ENCODE peak calls at places on chromosome 21, in eight cellular contexts. One of them, this sample, is unnamed.

GRCh38 chr21:32560896-32561295 is 24.4 kb downstream of the TCP10L start:
- DNase-seq in activated CD4-positive, alpha-beta T cell treated with anti-CD3 and anti-CD28 coated beads, Interleukin-2, amount 50 U/mL, for 24 hours: no peak
- DNase-seq in ovary: no peak
- DNase-seq in fibroblast of mammary gland: no peak
- DNase-seq in AG10803: no peak
- DNase-seq in mucosa of descending colon: no peak
- DNase-seq in M059J: no peak
- DNase-seq in MV-4-11: no peak
- DNase-seq in this sample: no peak

GRCh38 chr21:45494135-45494850 is 47.9 kb downstream of the SLC19A1 start:
- DNase-seq in mucosa of descending colon: no peak
- DNase-seq in MV-4-11: no peak
- DNase-seq in M059J: no peak
- DNase-seq in AG10803: no peak
- DNase-seq in fibroblast of mammary gland: no peak
- DNase-seq in ovary: no peak
- DNase-seq in activated CD4-positive, alpha-beta T cell treated with anti-CD3 and anti-CD28 coated beads, Interleukin-2, amount 50 U/mL, for 24 hours: no peak
- DNase-seq in this sample: no peak

GRCh38 chr21:41836166-41837015 is 42.8 kb downstream of the PRDM15 start:
- DNase-seq in fibroblast of mammary gland: no peak
- DNase-seq in AG10803: no peak
- DNase-seq in mucosa of descending colon: no peak
- DNase-seq in M059J: no peak
- DNase-seq in MV-4-11: no peak
- DNase-seq in ovary: peak
- DNase-seq in activated CD4-positive, alpha-beta T cell treated with anti-CD3 and anti-CD28 coated beads, Interleukin-2, amount 50 U/mL, for 24 hours: no peak
- DNase-seq in this sample: no peak

GRCh38 chr21:24470852-24471251 is 1136.4 kb downstream of the MRPL39 start:
- DNase-seq in M059J: no peak
- DNase-seq in activated CD4-positive, alpha-beta T cell treated with anti-CD3 and anti-CD28 coated beads, Interleukin-2, amount 50 U/mL, for 24 hours: no peak
- DNase-seq in ovary: no peak
- DNase-seq in fibroblast of mammary gland: no peak
- DNase-seq in AG10803: no peak
- DNase-seq in mucosa of descending colon: no peak
- DNase-seq in MV-4-11: peak
- DNase-seq in this sample: peak

GRCh38 chr21:17688912-17689874 is 76.5 kb upstream of the BTG3 start:
- DNase-seq in AG10803: no peak
- DNase-seq in M059J: peak
- DNase-seq in fibroblast of mammary gland: no peak
- DNase-seq in activated CD4-positive, alpha-beta T cell treated with anti-CD3 and anti-CD28 coated beads, Interleukin-2, amount 50 U/mL, for 24 hours: peak
- DNase-seq in MV-4-11: no peak
- DNase-seq in ovary: peak
- DNase-seq in mucosa of descending colon: peak
- DNase-seq in this sample: peak

GRCh38 chr21:37921091-37921490 is 4.8 kb upstream of the KCNJ6 start:
- DNase-seq in fibroblast of mammary gland: no peak
- DNase-seq in AG10803: no peak
- DNase-seq in mucosa of descending colon: no peak
- DNase-seq in M059J: peak
- DNase-seq in activated CD4-positive, alpha-beta T cell treated with anti-CD3 and anti-CD28 coated beads, Interleukin-2, amount 50 U/mL, for 24 hours: no peak
- DNase-seq in MV-4-11: no peak
- DNase-seq in ovary: no peak
- DNase-seq in this sample: no peak

GRCh38 chr21:27132270-27132669 is 165.4 kb upstream of the ADAMTS5 start:
- DNase-seq in M059J: peak
- DNase-seq in fibroblast of mammary gland: peak
- DNase-seq in activated CD4-positive, alpha-beta T cell treated with anti-CD3 and anti-CD28 coated beads, Interleukin-2, amount 50 U/mL, for 24 hours: no peak
- DNase-seq in MV-4-11: no peak
- DNase-seq in AG10803: peak
- DNase-seq in ovary: no peak
- DNase-seq in mucosa of descending colon: no peak
- DNase-seq in this sample: no peak

GRCh38 chr21:30634906-30635305 is at the start of gene KRTAP20-2:
- DNase-seq in MV-4-11: no peak
- DNase-seq in mucosa of descending colon: no peak
- DNase-seq in ovary: no peak
- DNase-seq in M059J: no peak
- DNase-seq in AG10803: no peak
- DNase-seq in activated CD4-positive, alpha-beta T cell treated with anti-CD3 and anti-CD28 coated beads, Interleukin-2, amount 50 U/mL, for 24 hours: no peak
- DNase-seq in fibroblast of mammary gland: no peak
- DNase-seq in this sample: no peak

GRCh38 chr21:38123626-38124025 is 133.2 kb upstream of the KCNJ15 start:
- DNase-seq in mucosa of descending colon: no peak
- DNase-seq in fibroblast of mammary gland: no peak
- DNase-seq in activated CD4-positive, alpha-beta T cell treated with anti-CD3 and anti-CD28 coated beads, Interleukin-2, amount 50 U/mL, for 24 hours: no peak
- DNase-seq in ovary: no peak
- DNase-seq in AG10803: no peak
- DNase-seq in MV-4-11: no peak
- DNase-seq in M059J: no peak
- DNase-seq in this sample: no peak

GRCh38 chr21:46181953-46182547 is 2.2 kb downstream of the SPATC1L start:
- DNase-seq in MV-4-11: no peak
- DNase-seq in ovary: peak
- DNase-seq in M059J: no peak
- DNase-seq in activated CD4-positive, alpha-beta T cell treated with anti-CD3 and anti-CD28 coated beads, Interleukin-2, amount 50 U/mL, for 24 hours: no peak
- DNase-seq in AG10803: no peak
- DNase-seq in mucosa of descending colon: no peak
- DNase-seq in fibroblast of mammary gland: no peak
- DNase-seq in this sample: no peak

GRCh38 chr21:21232320-21232719 is 234.1 kb downstream of the NCAM2 start:
- DNase-seq in M059J: peak
- DNase-seq in AG10803: peak
- DNase-seq in fibroblast of mammary gland: peak
- DNase-seq in activated CD4-positive, alpha-beta T cell treated with anti-CD3 and anti-CD28 coated beads, Interleukin-2, amount 50 U/mL, for 24 hours: no peak
- DNase-seq in MV-4-11: peak
- DNase-seq in mucosa of descending colon: no peak
- DNase-seq in ovary: no peak
- DNase-seq in this sample: peak

GRCh38 chr21:40548134-40548533 is 298.8 kb downstream of the DSCAM start:
- DNase-seq in M059J: no peak
- DNase-seq in ovary: no peak
- DNase-seq in activated CD4-positive, alpha-beta T cell treated with anti-CD3 and anti-CD28 coated beads, Interleukin-2, amount 50 U/mL, for 24 hours: no peak
- DNase-seq in AG10803: no peak
- DNase-seq in mucosa of descending colon: no peak
- DNase-seq in fibroblast of mammary gland: no peak
- DNase-seq in MV-4-11: no peak
- DNase-seq in this sample: no peak

GRCh38 chr21:43971201-43971991 is 40.7 kb upstream of the TRAPPC10 start:
- DNase-seq in activated CD4-positive, alpha-beta T cell treated with anti-CD3 and anti-CD28 coated beads, Interleukin-2, amount 50 U/mL, for 24 hours: no peak
- DNase-seq in AG10803: no peak
- DNase-seq in ovary: no peak
- DNase-seq in mucosa of descending colon: no peak
- DNase-seq in M059J: no peak
- DNase-seq in fibroblast of mammary gland: no peak
- DNase-seq in MV-4-11: peak
- DNase-seq in this sample: no peak

GRCh38 chr21:42559326-42559725 is 45.7 kb downstream of the SLC37A1 start:
- DNase-seq in M059J: no peak
- DNase-seq in fibroblast of mammary gland: no peak
- DNase-seq in AG10803: no peak
- DNase-seq in MV-4-11: no peak
- DNase-seq in ovary: peak
- DNase-seq in mucosa of descending colon: peak
- DNase-seq in activated CD4-positive, alpha-beta T cell treated with anti-CD3 and anti-CD28 coated beads, Interleukin-2, amount 50 U/mL, for 24 hours: no peak
- DNase-seq in this sample: no peak

GRCh38 chr21:16370176-16370575 is 640.4 kb downstream of the USP25 start:
- DNase-seq in ovary: no peak
- DNase-seq in MV-4-11: no peak
- DNase-seq in AG10803: no peak
- DNase-seq in mucosa of descending colon: no peak
- DNase-seq in M059J: no peak
- DNase-seq in activated CD4-positive, alpha-beta T cell treated with anti-CD3 and anti-CD28 coated beads, Interleukin-2, amount 50 U/mL, for 24 hours: no peak
- DNase-seq in fibroblast of mammary gland: no peak
- DNase-seq in this sample: no peak

GRCh38 chr21:27536319-27536718 is 569.4 kb upstream of the ADAMTS5 start:
- DNase-seq in ovary: no peak
- DNase-seq in activated CD4-positive, alpha-beta T cell treated with anti-CD3 and anti-CD28 coated beads, Interleukin-2, amount 50 U/mL, for 24 hours: no peak
- DNase-seq in MV-4-11: no peak
- DNase-seq in mucosa of descending colon: no peak
- DNase-seq in fibroblast of mammary gland: peak
- DNase-seq in AG10803: no peak
- DNase-seq in M059J: peak
- DNase-seq in this sample: no peak

GRCh38 chr21:32372755-32373154 is 20.1 kb downstream of the URB1 start:
- DNase-seq in ovary: no peak
- DNase-seq in mucosa of descending colon: no peak
- DNase-seq in M059J: peak
- DNase-seq in AG10803: peak
- DNase-seq in activated CD4-positive, alpha-beta T cell treated with anti-CD3 and anti-CD28 coated beads, Interleukin-2, amount 50 U/mL, for 24 hours: no peak
- DNase-seq in MV-4-11: no peak
- DNase-seq in fibroblast of mammary gland: peak
- DNase-seq in this sample: no peak

GRCh38 chr21:34892196-34892595 is 156.9 kb downstream of the RUNX1 start:
- DNase-seq in mucosa of descending colon: no peak
- DNase-seq in fibroblast of mammary gland: no peak
- DNase-seq in ovary: no peak
- DNase-seq in AG10803: peak
- DNase-seq in MV-4-11: peak
- DNase-seq in activated CD4-positive, alpha-beta T cell treated with anti-CD3 and anti-CD28 coated beads, Interleukin-2, amount 50 U/mL, for 24 hours: no peak
- DNase-seq in M059J: peak
- DNase-seq in this sample: peak

GRCh38 chr21:41124626-41125240 is 43.2 kb upstream of the BACE2 start:
- DNase-seq in AG10803: no peak
- DNase-seq in mucosa of descending colon: no peak
- DNase-seq in fibroblast of mammary gland: no peak
- DNase-seq in MV-4-11: no peak
- DNase-seq in ovary: no peak
- DNase-seq in M059J: peak
- DNase-seq in activated CD4-positive, alpha-beta T cell treated with anti-CD3 and anti-CD28 coated beads, Interleukin-2, amount 50 U/mL, for 24 hours: no peak
- DNase-seq in this sample: no peak

GRCh38 chr21:45209046-45209445 is 78.6 kb downstream of the POFUT2 start:
- DNase-seq in activated CD4-positive, alpha-beta T cell treated with anti-CD3 and anti-CD28 coated beads, Interleukin-2, amount 50 U/mL, for 24 hours: no peak
- DNase-seq in M059J: peak
- DNase-seq in AG10803: peak
- DNase-seq in MV-4-11: no peak
- DNase-seq in fibroblast of mammary gland: peak
- DNase-seq in mucosa of descending colon: no peak
- DNase-seq in ovary: no peak
- DNase-seq in this sample: no peak

GRCh38 chr21:44286716-44287632 is 1.3 kb downstream of the AIRE start:
- DNase-seq in activated CD4-positive, alpha-beta T cell treated with anti-CD3 and anti-CD28 coated beads, Interleukin-2, amount 50 U/mL, for 24 hours: no peak
- DNase-seq in AG10803: no peak
- DNase-seq in M059J: no peak
- DNase-seq in mucosa of descending colon: peak
- DNase-seq in MV-4-11: peak
- DNase-seq in ovary: no peak
- DNase-seq in fibroblast of mammary gland: no peak
- DNase-seq in this sample: no peak

GRCh38 chr21:38814126-38815059 is 8.7 kb downstream of the ETS2 start:
- DNase-seq in activated CD4-positive, alpha-beta T cell treated with anti-CD3 and anti-CD28 coated beads, Interleukin-2, amount 50 U/mL, for 24 hours: no peak
- DNase-seq in fibroblast of mammary gland: no peak
- DNase-seq in AG10803: no peak
- DNase-seq in mucosa of descending colon: no peak
- DNase-seq in ovary: no peak
- DNase-seq in MV-4-11: no peak
- DNase-seq in M059J: no peak
- DNase-seq in this sample: no peak